ENCODE peak calls at places on chromosomes 7 and 10, in four cellular contexts. H is cardiac muscle cell, D is OCI-LY7, P is adrenal gland. X is an unnamed sample.

GRCh38 chr10:28075424-28075823 is 76.5 kb upstream of the ODAD2 start:
- DNase-seq in D (no peak), H (no peak), P (no peak), X (no peak)

GRCh38 chr10:58414270-58415041 is 29.2 kb downstream of the TFAM start:
- DNase-seq in P (no peak), H (peak; percentile 59), D (no peak), X (peak; percentile 16)

GRCh38 chr10:102988404-102989314 is 70.6 kb downstream of the CNNM2 start:
- DNase-seq in P (no peak), H (no peak), D (no peak), X (no peak)

GRCh38 chr10:49634053-49634660 is 20.3 kb downstream of the CHAT start:
- DNase-seq in P (no peak), D (no peak), H (no peak), X (no peak)

GRCh38 chr10:130352291-130352645 is 216.1 kb downstream of the GLRX3 start:
- DNase-seq in D (no peak), H (no peak), P (peak; percentile 6), X (no peak)

GRCh38 chr10:21002097-21002878 is 105.2 kb upstream of the NEBL start:
- DNase-seq in D (no peak), P (no peak), H (no peak), X (no peak)

GRCh38 chr10:72250666-72251065 is 23.1 kb upstream of the DDIT4 start:
- DNase-seq in P (peak; percentile 81), H (no peak), D (no peak), X (peak; percentile 39)

GRCh38 chr10:113961261-113961938 is 82.3 kb upstream of the ADRB1 start:
- DNase-seq in P (no peak), D (peak; percentile 90), H (no peak), X (no peak)

GRCh38 chr10:24425151-24425550 is 216.2 kb downstream of the KIAA1217 start:
- DNase-seq in H (no peak), D (no peak), P (no peak), X (no peak)

GRCh38 chr7:120833551-120833950 is 24.4 kb downstream of the TSPAN12 start:
- DNase-seq in H (no peak), P (no peak), D (no peak), X (no peak)

GRCh38 chr7:124536156-124536762 is 229.3 kb downstream of the GPR37 start:
- DNase-seq in P (no peak), H (no peak), D (no peak), X (no peak)

GRCh38 chr7:124532166-124532565 is 233.4 kb downstream of the GPR37 start:
- DNase-seq in H (no peak), P (no peak), D (no peak), X (no peak)
- H3K4me1 ChIP-seq in H (no peaks in the 10 kb centered on the region), P (no peaks in the 10 kb centered on the region), D (no peaks in the 10 kb centered on the region), X (peaks cover 9% of the 10 kb centered on the region)

GRCh38 chr7:101939136-101939695 is 121.8 kb downstream of the CUX1 start:
- DNase-seq in D (peak; percentile 82), H (no peak), P (no peak), X (no peak)

GRCh38 chr7:101940151-101940550 is 122.7 kb downstream of the CUX1 start:
- DNase-seq in D (no peak), P (no peak), H (no peak), X (no peak)

GRCh38 chr7:101936612-101937231 is 119.3 kb downstream of the CUX1 start:
- DNase-seq in H (no peak), P (peak; percentile 64), D (peak; percentile 27), X (no peak)

GRCh38 chr7:101936223-101936611 is 118.8 kb downstream of the CUX1 start:
- DNase-seq in P (no peak), H (no peak), D (no peak), X (no peak)

DNA sequence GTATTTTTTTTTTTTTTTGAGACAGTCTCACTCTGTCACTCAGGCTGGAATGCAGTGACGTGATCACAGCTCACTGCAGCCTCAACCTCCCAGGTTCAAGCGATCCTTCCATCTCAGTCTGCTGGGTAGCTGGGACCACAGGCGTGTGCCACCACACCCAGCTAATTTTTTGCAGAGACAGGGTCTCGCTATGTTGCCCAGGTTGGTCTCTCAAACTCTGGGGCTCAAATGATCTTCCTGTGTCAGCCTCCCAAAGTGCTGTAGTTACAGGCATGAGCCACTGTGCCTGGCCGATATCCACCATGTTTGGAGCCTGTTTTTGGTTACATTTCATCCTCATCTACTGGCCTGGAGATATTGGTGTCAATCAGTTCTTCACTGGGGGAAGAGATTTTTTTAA is 120.7 kb downstream of the CUX1 start:
- DNase-seq in D (no peak), P (no peak), H (no peak), X (no peak)
- H3K4me3 ChIP-seq in D (no peak overlapping the region), P (no peak overlapping the region), H (no peak overlapping the region), X (no peak overlapping the region)

DNA sequence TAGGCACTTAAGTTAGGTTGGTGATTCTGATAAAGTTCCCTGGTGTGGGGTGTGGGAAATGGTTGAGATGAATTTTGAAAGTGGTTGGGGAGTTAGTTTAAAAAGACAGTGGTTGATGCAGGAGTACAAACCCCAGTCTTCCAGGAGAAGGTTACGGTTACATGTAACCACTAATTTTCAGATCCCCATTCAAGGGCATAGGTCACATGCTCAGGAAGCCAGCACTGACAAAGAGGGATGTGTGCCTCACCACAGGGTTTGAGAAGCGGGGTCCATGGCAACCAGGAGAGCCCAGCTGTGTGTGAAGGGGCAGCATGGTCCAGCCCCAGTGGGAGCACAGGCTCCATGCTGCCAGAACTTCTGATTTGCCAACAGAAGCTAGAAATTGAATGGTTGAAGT is 144.2 kb downstream of the MDFIC start:
- DNase-seq in H (no peak), P (no peak), D (no peak), X (peak; percentile 62)
- H3K4me1 ChIP-seq in H (no peaks in the 10 kb centered on the region), P (no peaks in the 10 kb centered on the region), D (no peaks in the 10 kb centered on the region), X (peaks cover 23% of the 10 kb centered on the region)

DNA sequence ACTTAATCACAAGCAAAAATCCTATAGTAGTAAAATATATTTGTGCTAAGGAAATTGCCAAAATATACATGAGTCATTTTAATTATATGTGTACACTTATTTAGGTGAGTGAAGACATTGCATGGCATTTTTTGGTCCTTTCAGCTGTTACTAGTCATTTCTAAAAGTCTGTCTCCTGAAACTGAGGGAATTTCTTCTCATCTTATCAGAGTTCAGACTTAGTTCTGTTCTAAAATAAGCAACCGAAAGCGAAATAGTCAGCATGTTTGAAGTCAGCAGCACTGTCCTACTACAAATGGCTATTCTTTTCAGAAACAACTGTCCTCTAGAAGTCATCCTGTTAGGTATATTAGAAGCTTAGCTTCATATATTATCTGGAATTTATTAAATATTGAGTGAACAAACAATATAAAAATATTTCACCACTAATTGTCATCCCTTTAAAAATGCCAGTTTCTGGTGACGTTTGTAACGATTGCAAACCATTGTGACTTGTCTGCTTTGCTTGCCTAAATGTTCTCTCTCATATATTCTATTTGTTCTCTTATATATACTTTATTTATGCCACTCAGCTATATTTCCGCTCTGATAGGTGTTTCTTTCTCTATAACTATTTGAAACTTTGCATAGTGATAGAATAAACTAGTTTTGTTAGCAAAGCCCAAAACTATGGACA is 227.4 kb upstream of the KAT6B start:
- DNase-seq in P (no peak), H (no peak), D (no peak), X (no peak)
- H3K4me3 ChIP-seq in P (no peak overlapping the region), H (no peak overlapping the region), D (no peak overlapping the region), X (no peak overlapping the region)

GRCh38 chr7:155755026-155755425 is 57.2 kb downstream of the SHH start:
- DNase-seq in H (no peak), D (no peak), P (no peak), X (no peak)

GRCh38 chr7:155751409-155751808 is 60.9 kb downstream of the SHH start:
- DNase-seq in D (no peak), P (no peak), H (no peak), X (no peak)

GRCh38 chr7:155753446-155753965 is 58.8 kb downstream of the SHH start:
- DNase-seq in D (no peak), H (no peak), P (no peak), X (no peak)

GRCh38 chr7:155754165-155754564 is 58.1 kb downstream of the SHH start:
- DNase-seq in D (no peak), P (no peak), H (no peak), X (no peak)

DNA sequence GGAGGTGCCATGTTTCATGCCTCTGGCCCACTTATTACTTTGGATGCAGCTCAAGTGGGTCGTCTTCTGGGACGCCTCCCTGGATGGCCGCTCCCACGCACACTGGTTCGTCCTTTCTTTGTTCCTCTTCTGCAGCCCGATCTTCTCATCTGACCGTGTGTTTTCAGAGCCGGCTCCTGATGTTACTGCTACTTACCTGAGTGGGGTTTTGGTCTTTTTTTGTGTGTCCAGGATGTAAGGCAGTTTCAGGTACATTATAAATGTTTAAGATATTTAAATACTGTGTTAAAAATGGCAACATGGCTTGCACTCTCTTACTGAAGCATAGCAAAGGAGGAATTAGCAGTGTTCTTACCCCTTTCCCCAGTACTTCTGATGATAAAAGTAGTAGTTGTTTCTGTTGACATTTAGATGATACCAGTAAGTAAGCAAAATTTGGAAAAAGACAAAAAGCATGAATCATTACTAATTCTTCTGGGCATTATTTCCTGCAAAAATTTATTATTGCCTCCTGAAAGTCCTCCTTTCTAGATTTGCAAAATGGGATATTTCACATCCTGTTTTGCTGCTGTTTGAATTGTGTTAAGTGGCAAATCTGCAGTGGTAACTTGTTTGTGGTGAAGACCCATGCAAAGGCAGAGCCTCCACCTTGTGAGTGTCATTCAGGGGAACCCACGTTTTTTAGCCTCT is 59.4 kb downstream of the SHH start:
- DNase-seq in H (no peak), P (no peak), D (peak; percentile 38), X (no peak)
- H3K4me1 ChIP-seq in H (peaks cover 11% of the 10 kb centered on the region), P (peaks cover 18% of the 10 kb centered on the region), D (peaks cover 74% of the 10 kb centered on the region), X (no peaks in the 10 kb centered on the region)

GRCh38 chr7:157007470-157008066 is 2.9 kb downstream of the MNX1 start:
- DNase-seq in H (no peak), D (no peak), P (no peak), X (no peak)

GRCh38 chr7:157008206-157009169 is 2.0 kb downstream of the MNX1 start:
- DNase-seq in P (no peak), H (no peak), D (no peak), X (no peak)

GRCh38 chr7:157010588-157011332 is at the start of gene MNX1:
- DNase-seq in P (no peak), H (peak; percentile 93), D (peak; percentile 89), X (peak; percentile 92)

GRCh38 chr7:157009778-157010587 is 480 bp downstream of the MNX1 start:
- DNase-seq in D (no peak), H (peak; percentile 46), P (no peak), X (peak; percentile 36)

DNA sequence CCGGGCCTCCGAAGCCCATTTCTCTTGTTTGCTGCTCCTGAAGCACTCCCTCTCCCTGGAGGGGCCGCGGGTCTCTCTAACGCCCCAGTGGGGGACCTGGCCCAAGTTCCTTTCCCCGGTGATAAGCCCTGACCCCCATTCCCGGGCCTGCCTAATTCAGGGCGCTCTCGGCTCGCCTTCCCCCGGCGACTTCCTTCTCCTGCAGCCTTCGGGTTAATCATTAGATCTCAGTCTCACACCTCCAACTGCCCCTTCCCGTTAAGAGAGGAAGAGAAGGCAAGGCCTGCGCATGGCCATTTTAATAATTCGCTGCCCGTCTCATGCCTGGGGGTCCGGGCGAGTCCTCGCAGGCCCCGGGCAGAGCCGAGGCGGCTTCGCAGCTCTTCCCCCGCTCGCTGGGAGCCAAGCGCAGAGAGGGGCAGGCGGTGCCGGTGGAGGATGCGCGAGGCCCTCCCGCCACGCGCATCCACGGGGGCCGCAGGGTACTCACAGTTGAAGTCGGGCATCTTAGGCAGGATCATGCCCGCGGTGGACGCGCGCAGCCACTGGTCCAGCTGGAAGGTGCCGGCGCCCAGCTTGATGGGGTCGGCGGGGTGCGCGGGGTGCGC is 1.2 kb downstream of the MNX1 start:
- DNase-seq in P (no peak), D (no peak), H (no peak), X (no peak)
- H3K4me3 ChIP-seq in P (no peak overlapping the region), D (peak overlapping the region; percentile 41), H (peak overlapping the region; percentile 27), X (peak overlapping the region; percentile 54)

GRCh38 chr10:11510714-11511113 is 100.7 kb downstream of the USP6NL start:
- DNase-seq in P (no peak), D (no peak), H (no peak), X (no peak)
- H3K4me1 ChIP-seq in P (no peaks in the 10 kb centered on the region), D (peaks cover 6% of the 10 kb centered on the region), H (peaks cover 6% of the 10 kb centered on the region), X (no peaks in the 10 kb centered on the region)

GRCh38 chr10:63681965-63682704 is 160.9 kb downstream of the REEP3 start:
- DNase-seq in H (no peak), D (no peak), P (no peak), X (no peak)
- H3K4me3 ChIP-seq in H (no peak overlapping the region), D (no peak overlapping the region), P (no peak overlapping the region), X (no peak overlapping the region)